ENCODE peak calls at places on chromosomes 4 and X, in four cellular contexts. One of them, this sample, is unnamed.

GRCh38 chr4:149752729-149753128 is 62.9 kb downstream of the IQCM start:
- DNase-seq in IMR-90: no peak
- DNase-seq in H9: no peak
- DNase-seq in H1: no peak
- DNase-seq in this sample: no peak

GRCh38 chr4:5036239-5036638 is 15.0 kb upstream of the STK32B start:
- DNase-seq in H1: no peak
- DNase-seq in IMR-90: peak; percentile 70
- DNase-seq in H9: no peak
- DNase-seq in this sample: peak; percentile 37

GRCh38 chrX:47638816-47639215 is 9.1 kb upstream of the CFP start:
- DNase-seq in H9: no peak
- DNase-seq in H1: no peak
- DNase-seq in IMR-90: no peak
- DNase-seq in this sample: no peak

GRCh38 chr4:5571646-5572045 is 136.7 kb downstream of the EVC2 start:
- DNase-seq in IMR-90: no peak
- DNase-seq in H1: no peak
- DNase-seq in H9: no peak
- DNase-seq in this sample: no peak

GRCh38 chrX:138897621-138898492 is 186.3 kb upstream of the FGF13 start:
- DNase-seq in IMR-90: no peak
- DNase-seq in H9: no peak
- DNase-seq in H1: no peak
- DNase-seq in this sample: no peak

GRCh38 chr4:5206391-5206790 is 155.1 kb downstream of the STK32B start:
- DNase-seq in H1: no peak
- DNase-seq in H9: no peak
- DNase-seq in IMR-90: peak; percentile 93
- DNase-seq in this sample: no peak

GRCh38 chr4:71974681-71975080 is 57.1 kb upstream of the NPFFR2 start:
- DNase-seq in H1: no peak
- DNase-seq in IMR-90: peak; percentile 6
- DNase-seq in H9: no peak
- DNase-seq in this sample: peak; percentile 87

GRCh38 chr4:121270384-121270783 is 106.3 kb upstream of the TNIP3 start:
- DNase-seq in H9: no peak
- DNase-seq in H1: no peak
- DNase-seq in IMR-90: no peak
- DNase-seq in this sample: no peak

GRCh38 chr4:108188770-108189169 is 20.0 kb upstream of the LEF1 start:
- DNase-seq in IMR-90: no peak
- DNase-seq in H1: no peak
- DNase-seq in H9: no peak
- DNase-seq in this sample: no peak

GRCh38 chr4:165294907-165295306 is 32.6 kb upstream of the MSMO1 start:
- DNase-seq in H1: no peak
- DNase-seq in IMR-90: no peak
- DNase-seq in H9: no peak
- DNase-seq in this sample: no peak

DNA sequence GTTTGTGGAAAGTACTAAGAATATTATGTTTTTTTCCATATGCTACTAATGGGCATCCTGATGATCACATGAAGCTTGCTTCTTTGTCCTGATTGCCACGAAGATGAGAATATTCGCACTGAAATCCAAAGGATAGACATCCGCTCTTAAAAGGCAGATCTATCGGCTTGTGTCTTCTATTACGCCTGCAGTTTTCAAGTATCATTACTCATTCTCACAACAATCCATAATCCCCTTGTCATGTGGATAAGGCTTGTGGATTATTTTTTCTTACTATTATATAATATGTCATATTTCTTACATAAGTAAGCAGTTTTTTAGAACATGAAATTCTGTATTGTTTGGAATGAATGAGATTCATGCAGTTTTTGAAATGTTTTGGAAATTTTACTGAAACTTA is 62.8 kb downstream of the KCNIP4 start:
- DNase-seq in H1: no peak
- DNase-seq in H9: no peak
- DNase-seq in IMR-90: no peak
- DNase-seq in this sample: no peak
- H3K27ac ChIP-seq in H1: no peak overlapping the region
- H3K27ac ChIP-seq in H9: no peak overlapping the region
- H3K27ac ChIP-seq in IMR-90: no peak overlapping the region
- H3K27ac ChIP-seq in this sample: no peak overlapping the region

GRCh38 chr4:37524267-37524666 is 161.9 kb downstream of the RELL1 start:
- DNase-seq in H9: no peak
- DNase-seq in IMR-90: no peak
- DNase-seq in H1: no peak
- DNase-seq in this sample: peak; percentile 42
- H3K56ac ChIP-seq in H9: no peak overlapping the region
- H3K56ac ChIP-seq in IMR-90: no peak overlapping the region
- H3K56ac ChIP-seq in H1: no peak overlapping the region
- H3K56ac ChIP-seq in this sample: no peak overlapping the region

GRCh38 chr4:82428526-82428968 is 1.7 kb downstream of the HNRNPDL start:
- DNase-seq in H1: no peak
- DNase-seq in H9: no peak
- DNase-seq in IMR-90: no peak
- DNase-seq in this sample: no peak
- H2BK5ac ChIP-seq in H1: peak overlapping the region; percentile 95
- H2BK5ac ChIP-seq in H9: no peak overlapping the region
- H2BK5ac ChIP-seq in IMR-90: no peak overlapping the region
- H2BK5ac ChIP-seq in this sample: no peak overlapping the region

GRCh38 chrX:73977542-73978169 is 326.3 kb upstream of the ZCCHC13 start:
- DNase-seq in IMR-90: no peak
- DNase-seq in H9: peak; percentile 32
- DNase-seq in H1: no peak
- DNase-seq in this sample: peak; percentile 19

DNA sequence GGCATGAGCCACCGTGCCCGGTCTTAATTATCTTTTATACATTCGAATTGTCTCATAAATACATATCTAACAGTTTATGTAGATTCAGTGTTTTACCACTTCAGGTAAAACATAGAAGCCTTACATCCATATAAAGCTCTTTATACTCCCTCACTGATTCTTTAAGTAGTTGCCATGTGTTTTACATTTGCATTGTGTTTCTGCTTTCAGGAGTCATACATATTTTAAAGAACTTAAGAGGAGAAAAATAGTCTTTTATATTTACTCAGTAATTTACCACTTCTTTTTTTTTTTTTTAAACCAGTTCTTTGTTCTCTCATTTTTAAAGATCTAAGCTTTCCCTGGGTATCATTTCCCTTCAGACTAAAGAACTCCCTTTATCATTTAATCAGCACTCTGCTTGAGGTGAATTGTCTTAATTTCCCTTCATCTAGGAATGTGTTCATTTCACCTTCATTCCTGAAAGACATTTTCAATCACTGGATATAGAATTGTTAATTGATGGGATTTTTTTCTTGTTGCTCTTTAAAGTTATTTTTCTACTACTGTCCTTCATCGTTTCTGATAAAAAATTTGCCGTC is 324.3 kb upstream of the ZCCHC13 start:
- DNase-seq in H1: no peak
- DNase-seq in IMR-90: no peak
- DNase-seq in H9: no peak
- DNase-seq in this sample: no peak
- H3K27ac ChIP-seq in H1: no peak overlapping the region
- H3K27ac ChIP-seq in IMR-90: no peak overlapping the region
- H3K27ac ChIP-seq in H9: no peak overlapping the region
- H3K27ac ChIP-seq in this sample: no peak overlapping the region

This sample was measured in mesendoderm.